ENCODE peak calls at places on chromosomes 4 and X, in four cellular contexts. K is Peyer's patch, Q is left colon, X is upper lobe of right lung. G is an unnamed sample.

GRCh38 chr4:37687175-37687525 is 974 bp upstream of the RELL1 start:
- DNase-seq in K (no peak), Q (no peak), X (no peak), G (no peak)

GRCh38 chr4:113355550-113356371 is 306.3 kb downstream of the ANK2 start:
- DNase-seq in K (peak), Q (no peak), X (no peak), G (no peak)

GRCh38 chrX:133653363-133653762 is 238.1 kb upstream of the GPC4 start:
- DNase-seq in K (no peak), Q (no peak), X (no peak), G (no peak)

GRCh38 chr4:17029964-17030363 is 131.5 kb upstream of the LDB2 start:
- DNase-seq in K (no peak), Q (no peak), X (no peak), G (no peak)

GRCh38 chrX:154516655-154517100 is 646 bp upstream of the FAM3A start:
- DNase-seq in K (no peak), Q (no peak), X (no peak), G (no peak)

GRCh38 chrX:134682081-134682480 is 23.8 kb upstream of the PLAC1 start:
- DNase-seq in K (no peak), Q (no peak), X (no peak), G (no peak)

GRCh38 chr4:71026086-71026485 is 32.6 kb downstream of the DCK start:
- DNase-seq in K (no peak), Q (no peak), X (no peak), G (no peak)

GRCh38 chr4:84530871-84531270 is 31.8 kb upstream of the NKX6-1 start:
- DNase-seq in K (no peak), Q (no peak), X (no peak), G (no peak)

GRCh38 chr4:13386405-13387107 is 97.6 kb downstream of the RAB28 start:
- DNase-seq in K (no peak), Q (no peak), X (no peak), G (no peak)

GRCh38 chr4:113469926-113470325 is 291.6 kb downstream of the CAMK2D start:
- DNase-seq in K (no peak), Q (no peak), X (no peak), G (peak)

GRCh38 chrX:69618803-69619202 is 2.9 kb downstream of the EDA start:
- DNase-seq in K (no peak), Q (peak), X (no peak), G (peak)

GRCh38 chr4:68021185-68021584 is 57.9 kb upstream of the TMPRSS11A start:
- DNase-seq in K (no peak), Q (no peak), X (no peak), G (no peak)

GRCh38 chr4:186770446-186771175 is 47.0 kb upstream of the FAT1 start:
- DNase-seq in K (no peak), Q (no peak), X (no peak), G (no peak)

GRCh38 chrX:136170109-136170800 is 22.9 kb downstream of the FHL1 start:
- DNase-seq in K (no peak), Q (no peak), X (no peak), G (no peak)

GRCh38 chr4:174282836-174283506 is 496 bp downstream of the FBXO8 start:
- DNase-seq in K (peak), Q (peak), X (peak), G (peak)

G was measured in Caco-2.